ENCODE peak calls at places on chromosomes 7 and 10, in seven cellular contexts. T is NB4; E is astrocyte of the cerebellum; Q is activated CD8-positive, alpha-beta T cell treated with anti-CD3 and anti-CD28 coated beads for 36 hours; B is GM04504; I is prostate gland; F is HL-60. X is an unnamed sample.
A peak's percentile ranks its signal among the peaks of the same experiment; 100 is the strongest.

GRCh38 chr7:132872034-132872433 is 209.9 kb downstream of the CHCHD3 start:
- DNase-seq in Q (no peak), I (no peak), E (no peak), B (no peak), F (no peak), T (no peak), X (no peak)

GRCh38 chr7:121235221-121235620 is 93.6 kb upstream of the WNT16 start:
- DNase-seq in E (no peak), F (no peak), Q (no peak), I (no peak), B (no peak), T (no peak), X (no peak)

GRCh38 chr7:65233409-65234034 is 140.1 kb upstream of the ZNF92 start:
- DNase-seq in T (peak; percentile 34), Q (peak; percentile 24), B (no peak), F (no peak), I (no peak), E (no peak), X (no peak)

GRCh38 chr7:6406121-6406520 is 41.6 kb downstream of the DAGLB start:
- DNase-seq in I (no peak), Q (no peak), F (no peak), E (no peak), T (no peak), B (no peak), X (no peak)

GRCh38 chr10:52216852-52217251 is 97.2 kb upstream of the DKK1 start:
- DNase-seq in B (peak; percentile 70), E (peak; percentile 70), I (peak; percentile 5), Q (no peak), T (peak; percentile 11), F (no peak), X (peak; percentile 94)

GRCh38 chr10:58299580-58299979 is 30.6 kb downstream of the CISD1 start:
- DNase-seq in Q (peak; percentile 74), F (peak; percentile 11), T (peak; percentile 86), E (peak; percentile 42), B (peak; percentile 21), I (peak; percentile 22), X (peak; percentile 68)

GRCh38 chr10:44990302-44990655 is 10.4 kb upstream of the ZNF22 start:
- DNase-seq in B (no peak), E (no peak), F (no peak), I (no peak), Q (no peak), T (no peak), X (no peak)

GRCh38 chr7:28364082-28364481 is 48.2 kb upstream of the CREB5 start:
- DNase-seq in E (no peak), F (no peak), I (no peak), T (peak; percentile 31), Q (no peak), B (no peak), X (no peak)

GRCh38 chr10:113947138-113948011 is 92.9 kb downstream of the NHLRC2 start:
- DNase-seq in E (no peak), T (no peak), B (no peak), Q (peak; percentile 15), I (no peak), F (no peak), X (no peak)

GRCh38 chr10:130127612-130128607 is 8.3 kb upstream of the GLRX3 start:
- DNase-seq in B (peak; percentile 31), Q (peak; percentile 71), T (peak; percentile 76), E (peak; percentile 67), I (peak; percentile 55), F (no peak), X (peak; percentile 38)

GRCh38 chr10:28294169-28294532 is 8.7 kb downstream of the MPP7 start:
- DNase-seq in Q (peak; percentile 7), I (no peak), T (no peak), F (no peak), E (no peak), B (no peak), X (no peak)

GRCh38 chr10:28429573-28430216 is 103.2 kb upstream of the WAC start:
- DNase-seq in T (peak; percentile 29), F (no peak), I (no peak), B (no peak), Q (no peak), E (no peak), X (no peak)

GRCh38 chr10:11017575-11018425 is at the start of gene CELF2:
- DNase-seq in F (no peak), T (no peak), I (peak; percentile 45), Q (peak; percentile 57), B (no peak), E (no peak), X (peak; percentile 4)

GRCh38 chr7:144670251-144670650 is 165.6 kb downstream of the TPK1 start:
- DNase-seq in T (peak; percentile 29), Q (no peak), B (no peak), F (no peak), E (no peak), I (no peak), X (no peak)

GRCh38 chr10:132223156-132223590 is 36.4 kb downstream of the DPYSL4 start:
- DNase-seq in F (peak; percentile 65), B (peak; percentile 59), I (peak; percentile 64), T (peak; percentile 93), E (peak; percentile 45), Q (peak; percentile 82), X (peak; percentile 83)

GRCh38 chr10:13612654-13613373 is 26.0 kb downstream of the PRPF18 start:
- DNase-seq in Q (no peak), F (no peak), T (no peak), E (no peak), I (no peak), B (no peak), X (no peak)

X was measured in MV-4-11.